ENCODE peak calls at places on chromosomes 7 and 10, in eight cellular contexts. C, F, R, Q, A, U, B and K are unnamed samples.

GRCh38 chr7:109354000-109354399 is 784.3 kb downstream of the DNAJB9 start:
- DNase-seq in C (no peak), F (no peak), R (no peak), Q (no peak), A (no peak), U (no peak), B (no peak), K (no peak)

GRCh38 chr7:113071465-113071864 is 15.2 kb downstream of the GPR85 start:
- DNase-seq in C (no peak), F (no peak), R (no peak), Q (peak; percentile 33), A (peak; percentile 10), U (no peak), B (peak; percentile 84), K (no peak)

GRCh38 chr10:97459933-97460332 is 14.0 kb downstream of the ZDHHC16 start:
- DNase-seq in C (no peak), F (no peak), R (no peak), Q (no peak), A (no peak), U (no peak), B (no peak), K (no peak)

GRCh38 chr7:44286182-44286617 is 39.2 kb downstream of the CAMK2B start:
- DNase-seq in C (no peak), F (no peak), R (no peak), Q (no peak), A (no peak), U (peak; percentile 49), B (no peak), K (no peak)

GRCh38 chr7:65746398-65746669 is 126.5 kb upstream of the VKORC1L1 start:
- DNase-seq in C (no peak), F (no peak), R (no peak), Q (peak; percentile 72), A (peak; percentile 29), U (no peak), B (peak; percentile 63), K (no peak)

GRCh38 chr10:24383681-24384106 is 174.8 kb downstream of the KIAA1217 start:
- DNase-seq in C (peak; percentile 26), F (no peak), R (peak; percentile 91), Q (peak; percentile 98), A (peak; percentile 100), U (peak; percentile 60), B (peak; percentile 92), K (peak; percentile 96)

GRCh38 chr10:72087392-72087968 is 871 bp downstream of the SPOCK2 start:
- DNase-seq in C (peak; percentile 39), F (peak; percentile 33), R (no peak), Q (no peak), A (no peak), U (peak; percentile 68), B (no peak), K (peak; percentile 79)

GRCh38 chr10:77586719-77587423 is 50.7 kb downstream of the KCNMA1 start:
- DNase-seq in C (no peak), F (no peak), R (peak; percentile 48), Q (peak; percentile 98), A (peak; percentile 72), U (no peak), B (peak; percentile 99), K (no peak)

GRCh38 chr7:91089382-91089963 is 174.8 kb upstream of the FZD1 start:
- DNase-seq in C (peak; percentile 48), F (no peak), R (no peak), Q (peak; percentile 48), A (peak; percentile 11), U (peak; percentile 34), B (peak; percentile 70), K (no peak)

GRCh38 chr10:14953452-14954000 is 370 bp downstream of the DCLRE1C start:
- DNase-seq in C (peak; percentile 66), F (no peak), R (peak; percentile 48), Q (peak; percentile 67), A (peak; percentile 61), U (peak; percentile 76), B (peak; percentile 71), K (peak; percentile 83)

GRCh38 chr10:85542936-85543730 is 823.5 kb downstream of the GRID1 start:
- DNase-seq in C (peak; percentile 33), F (no peak), R (no peak), Q (no peak), A (no peak), U (no peak), B (no peak), K (no peak)

GRCh38 chr10:85544956-85545355 is 821.6 kb downstream of the GRID1 start:
- DNase-seq in C (no peak), F (no peak), R (no peak), Q (no peak), A (no peak), U (no peak), B (no peak), K (no peak)

GRCh38 chr10:85548038-85548437 is 818.6 kb downstream of the GRID1 start:
- DNase-seq in C (peak; percentile 49), F (peak; percentile 39), R (peak; percentile 36), Q (no peak), A (peak; percentile 21), U (peak; percentile 21), B (peak; percentile 2), K (no peak)

GRCh38 chr10:85545874-85546273 is 820.7 kb downstream of the GRID1 start:
- DNase-seq in C (no peak), F (no peak), R (no peak), Q (no peak), A (no peak), U (no peak), B (no peak), K (no peak)

DNA sequence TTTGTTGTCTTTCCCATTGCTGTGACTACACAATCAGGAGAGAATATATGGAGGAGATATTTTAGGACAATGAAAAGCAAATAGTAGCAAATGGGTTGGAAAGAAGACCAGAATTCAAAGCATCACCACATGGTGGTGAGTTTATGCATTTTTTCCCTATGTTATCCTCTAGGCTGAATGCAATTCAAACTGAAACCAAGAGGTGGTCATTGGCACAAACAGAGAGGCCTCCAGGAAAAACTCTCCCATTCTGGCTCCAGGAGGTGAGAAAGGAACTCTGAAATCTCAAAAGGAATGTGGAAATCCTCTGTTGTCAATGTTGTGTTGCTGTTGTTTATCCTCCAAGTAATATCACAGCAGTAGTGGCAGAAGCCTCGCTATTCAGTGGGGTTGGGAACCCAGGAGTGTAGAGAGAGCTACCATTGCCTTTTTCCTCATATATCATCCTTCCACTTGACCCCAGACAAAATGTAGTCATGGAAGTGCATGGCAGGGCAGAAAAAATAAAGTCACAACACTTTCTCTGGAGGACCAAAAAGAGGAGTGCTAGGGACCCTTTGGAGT is 819.1 kb downstream of the GRID1 start:
- DNase-seq in C (peak; percentile 15), F (no peak), R (no peak), Q (no peak), A (no peak), U (no peak), B (no peak), K (no peak)
- H3K9ac ChIP-seq in C (no peak overlapping the region), F (no peak overlapping the region), R (no peak overlapping the region), Q (no peak overlapping the region), A (no peak overlapping the region), U (no peak overlapping the region), B (no peak overlapping the region), K (no peak overlapping the region)

GRCh38 chr10:33524966-33525365 is 190.5 kb upstream of the NRP1 start:
- DNase-seq in C (no peak), F (no peak), R (no peak), Q (peak; percentile 53), A (peak; percentile 56), U (no peak), B (peak; percentile 29), K (no peak)
- H3K9ac ChIP-seq in C (no peak overlapping the region), F (no peak overlapping the region), R (no peak overlapping the region), Q (no peak overlapping the region), A (no peak overlapping the region), U (no peak overlapping the region), B (no peak overlapping the region), K (no peak overlapping the region)

GRCh38 chr7:18421297-18422004 is 74.1 kb upstream of the HDAC9 start:
- DNase-seq in C (peak; percentile 89), F (no peak), R (no peak), Q (no peak), A (peak; percentile 12), U (no peak), B (no peak), K (no peak)

GRCh38 chr7:18429547-18429946 is 66.0 kb upstream of the HDAC9 start:
- DNase-seq in C (no peak), F (no peak), R (no peak), Q (peak; percentile 70), A (peak; percentile 55), U (no peak), B (peak; percentile 50), K (no peak)

GRCh38 chr7:18425873-18426520 is 69.6 kb upstream of the HDAC9 start:
- DNase-seq in C (no peak), F (no peak), R (no peak), Q (no peak), A (peak; percentile 4), U (no peak), B (no peak), K (no peak)

GRCh38 chr7:18426564-18427226 is 68.9 kb upstream of the HDAC9 start:
- DNase-seq in C (no peak), F (no peak), R (no peak), Q (peak; percentile 30), A (peak; percentile 45), U (no peak), B (peak; percentile 22), K (no peak)

DNA sequence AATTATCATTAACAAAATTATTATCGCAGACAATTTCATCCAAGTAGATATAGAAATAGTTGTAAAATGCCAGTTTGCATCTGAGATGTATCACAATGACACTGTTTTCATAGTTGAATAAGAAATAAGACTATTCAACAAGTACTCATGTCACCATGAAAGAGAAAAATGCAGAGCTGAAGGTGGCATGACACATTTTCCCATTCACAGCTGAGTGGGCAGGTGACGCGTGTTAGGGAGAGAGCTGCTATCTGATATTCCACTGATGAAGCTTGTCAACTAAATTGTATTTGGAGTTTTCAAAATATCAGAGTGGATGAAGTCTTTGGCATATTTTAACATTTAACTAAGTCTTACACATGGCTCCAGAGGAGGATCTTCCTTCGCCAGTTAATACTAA is 70.3 kb upstream of the HDAC9 start:
- DNase-seq in C (no peak), F (no peak), R (no peak), Q (no peak), A (no peak), U (no peak), B (no peak), K (no peak)
- H3K9ac ChIP-seq in C (no peak overlapping the region), F (no peak overlapping the region), R (no peak overlapping the region), Q (no peak overlapping the region), A (no peak overlapping the region), U (no peak overlapping the region), B (no peak overlapping the region), K (no peak overlapping the region)

GRCh38 chr10:113494736-113495135 is 58.1 kb upstream of the HABP2 start:
- DNase-seq in C (no peak), F (no peak), R (no peak), Q (no peak), A (no peak), U (no peak), B (no peak), K (no peak)

GRCh38 chr10:113493943-113494342 is 58.9 kb upstream of the HABP2 start:
- DNase-seq in C (no peak), F (no peak), R (no peak), Q (no peak), A (no peak), U (no peak), B (no peak), K (no peak)

GRCh38 chr10:113499066-113499465 is 53.8 kb upstream of the HABP2 start:
- DNase-seq in C (no peak), F (peak; percentile 13), R (no peak), Q (no peak), A (no peak), U (no peak), B (no peak), K (no peak)

GRCh38 chr10:113496124-113496523 is 56.7 kb upstream of the HABP2 start:
- DNase-seq in C (no peak), F (no peak), R (no peak), Q (no peak), A (no peak), U (no peak), B (no peak), K (no peak)

GRCh38 chr10:113497203-113497602 is 55.6 kb upstream of the HABP2 start:
- DNase-seq in C (no peak), F (no peak), R (no peak), Q (no peak), A (no peak), U (no peak), B (no peak), K (no peak)
- H3K9ac ChIP-seq in C (no peak overlapping the region), F (no peak overlapping the region), R (no peak overlapping the region), Q (no peak overlapping the region), A (no peak overlapping the region), U (no peak overlapping the region), B (no peak overlapping the region), K (no peak overlapping the region)